ENCODE peak calls at places on chromosomes 6 and 20, in nine cellular contexts. P is brain microvascular endothelial cell, O is stromal cell of bone marrow, R is HT1080, Y is NCI-H526, C is iris pigment epithelial cell, K is ovary, E is lung, J is GM04504. H is an unnamed sample.

GRCh38 chr20:10641467-10641866 is 32.3 kb downstream of the JAG1 start:
- DNase-seq in P (no peak), O (no peak), R (no peak), Y (no peak), C (no peak), K (no peak), E (no peak), J (no peak), H (no peak)

GRCh38 chr6:168150551-168151444 is 71.8 kb upstream of the FRMD1 start:
- DNase-seq in P (no peak), O (no peak), R (no peak), Y (peak), C (no peak), K (no peak), E (peak), J (no peak), H (peak)

GRCh38 chr6:35043381-35043780 is 97.8 kb downstream of the TCP11 start:
- DNase-seq in P (no peak), O (no peak), R (no peak), Y (no peak), C (no peak), K (no peak), E (no peak), J (no peak), H (no peak)

GRCh38 chr6:21801786-21802610 is 208.4 kb downstream of the SOX4 start:
- DNase-seq in P (no peak), O (no peak), R (no peak), Y (no peak), C (no peak), K (no peak), E (no peak), J (no peak), H (no peak)

GRCh38 chr20:12371955-12372354 is 454.3 kb downstream of the BTBD3 start:
- DNase-seq in P (no peak), O (no peak), R (no peak), Y (peak), C (no peak), K (no peak), E (no peak), J (no peak), H (no peak)

GRCh38 chr6:68701159-68701558 is 66.1 kb downstream of the ADGRB3 start:
- DNase-seq in P (no peak), O (no peak), R (no peak), Y (no peak), C (no peak), K (no peak), E (no peak), J (no peak), H (no peak)

GRCh38 chr6:31477521-31477920 is 20.4 kb upstream of the MICB start:
- DNase-seq in P (no peak), O (no peak), R (no peak), Y (no peak), C (no peak), K (no peak), E (no peak), J (no peak), H (no peak)

GRCh38 chr6:142821860-142822259 is 123.1 kb downstream of the HIVEP2 start:
- DNase-seq in P (no peak), O (no peak), R (no peak), Y (no peak), C (no peak), K (no peak), E (no peak), J (no peak), H (no peak)

GRCh38 chr6:89079611-89080213 is 839 bp upstream of the PNRC1 start:
- DNase-seq in P (peak), O (peak), R (peak), Y (peak), C (peak), K (peak), E (peak), J (no peak), H (peak)

GRCh38 chr20:46253391-46253790 is 54.9 kb downstream of the CDH22 start:
- DNase-seq in P (no peak), O (no peak), R (peak), Y (peak), C (no peak), K (no peak), E (no peak), J (no peak), H (peak)

GRCh38 chr6:37323568-37323967 is 30.2 kb upstream of the RNF8 start:
- DNase-seq in P (no peak), O (no peak), R (no peak), Y (no peak), C (peak), K (no peak), E (no peak), J (no peak), H (no peak)

GRCh38 chr6:44495036-44495901 is 107.8 kb downstream of the CDC5L start:
- DNase-seq in P (no peak), O (peak), R (no peak), Y (no peak), C (no peak), K (no peak), E (no peak), J (no peak), H (peak)

GRCh38 chr20:25042531-25043498 is 15.1 kb downstream of the ACSS1 start:
- DNase-seq in P (no peak), O (no peak), R (no peak), Y (no peak), C (no peak), K (no peak), E (peak), J (no peak), H (no peak)

GRCh38 chr20:19765266-19765665 is 7.2 kb downstream of the RIN2 start:
- DNase-seq in P (no peak), O (no peak), R (no peak), Y (no peak), C (no peak), K (no peak), E (no peak), J (no peak), H (no peak)

GRCh38 chr6:148557796-148558457 is 188.9 kb upstream of the UST start:
- DNase-seq in P (peak), O (no peak), R (peak), Y (no peak), C (peak), K (no peak), E (no peak), J (no peak), H (no peak)

GRCh38 chr20:44115762-44116644 is 71.0 kb downstream of the JPH2 start:
- DNase-seq in P (no peak), O (no peak), R (no peak), Y (no peak), C (no peak), K (no peak), E (no peak), J (no peak), H (no peak)

GRCh38 chr6:105941616-105942412 is 144.3 kb upstream of the PRDM1 start:
- DNase-seq in P (no peak), O (no peak), R (peak), Y (no peak), C (peak), K (no peak), E (no peak), J (no peak), H (no peak)